ENCODE peak calls at places on chromosome 22, in eight cellular contexts. K, F, S, V, B, I, X and J are unnamed samples.
A peak's percentile ranks its signal among the peaks of the same experiment; 100 is the strongest.

GRCh38 chr22:38831166-38831945 is 12.5 kb downstream of the NPTXR start:
- DNase-seq in K (no peak), F (no peak), S (no peak), V (no peak), B (no peak), I (no peak), X (no peak), J (no peak)

GRCh38 chr22:33757443-33758124 is 162.7 kb downstream of the LARGE1 start:
- DNase-seq in K (no peak), F (no peak), S (no peak), V (no peak), B (peak; percentile 15), I (no peak), X (no peak), J (no peak)

GRCh38 chr22:38451404-38451803 is 3.6 kb downstream of the KCNJ4 start:
- DNase-seq in K (no peak), F (no peak), S (no peak), V (no peak), B (no peak), I (no peak), X (no peak), J (no peak)

GRCh38 chr22:43157874-43158546 is 6.7 kb downstream of the TSPO start:
- DNase-seq in K (no peak), F (no peak), S (no peak), V (no peak), B (no peak), I (no peak), X (no peak), J (no peak)

GRCh38 chr22:24803064-24803542 is 2.9 kb upstream of the SGSM1 start:
- DNase-seq in K (no peak), F (no peak), S (no peak), V (peak; percentile 71), B (peak; percentile 48), I (peak; percentile 46), X (peak; percentile 29), J (peak; percentile 44)

GRCh38 chr22:38205261-38206128 is 3.7 kb downstream of the MAFF start:
- DNase-seq in K (peak; percentile 30), F (no peak), S (peak; percentile 85), V (peak; percentile 66), B (peak; percentile 93), I (peak; percentile 56), X (no peak), J (no peak)

GRCh38 chr22:42635531-42635930 is 4.9 kb downstream of the ATP5MGL start:
- DNase-seq in K (no peak), F (no peak), S (peak; percentile 87), V (peak; percentile 55), B (peak; percentile 81), I (peak; percentile 91), X (no peak), J (no peak)

GRCh38 chr22:30266445-30267381 is at the start of gene OSM:
- DNase-seq in K (no peak), F (no peak), S (no peak), V (peak; percentile 74), B (no peak), I (peak; percentile 34), X (peak; percentile 60), J (no peak)

GRCh38 chr22:24973867-24974266 is 21.4 kb downstream of the KIAA1671 start:
- DNase-seq in K (no peak), F (no peak), S (no peak), V (peak; percentile 85), B (no peak), I (no peak), X (no peak), J (no peak)

GRCh38 chr22:36116127-36116526 is 44.4 kb downstream of the APOL3 start:
- DNase-seq in K (no peak), F (no peak), S (no peak), V (no peak), B (no peak), I (no peak), X (no peak), J (no peak)

GRCh38 chr22:42962295-42963230 is 52.4 kb downstream of the PACSIN2 start:
- DNase-seq in K (no peak), F (no peak), S (no peak), V (peak; percentile 71), B (peak; percentile 39), I (no peak), X (no peak), J (no peak)

GRCh38 chr22:29670615-29671014 is 49.2 kb upstream of the CABP7 start:
- DNase-seq in K (no peak), F (no peak), S (no peak), V (no peak), B (no peak), I (no peak), X (no peak), J (no peak)

GRCh38 chr22:50281384-50281760 is 11.2 kb upstream of the MAPK11 start:
- DNase-seq in K (no peak), F (no peak), S (no peak), V (no peak), B (no peak), I (no peak), X (no peak), J (no peak)

GRCh38 chr22:32018056-32018455 is 25.0 kb upstream of the SLC5A1 start:
- DNase-seq in K (no peak), F (no peak), S (no peak), V (no peak), B (no peak), I (no peak), X (no peak), J (no peak)

GRCh38 chr22:42270512-42271190 is at the start of gene TCF20:
- DNase-seq in K (peak; percentile 54), F (peak; percentile 39), S (no peak), V (peak; percentile 83), B (peak; percentile 82), I (peak; percentile 75), X (peak; percentile 74), J (no peak)

GRCh38 chr22:45628508-45628907 is 43.1 kb upstream of the ATXN10 start:
- DNase-seq in K (no peak), F (no peak), S (no peak), V (no peak), B (no peak), I (no peak), X (no peak), J (peak; percentile 49)

GRCh38 chr22:31814942-31815341 is 61.1 kb downstream of the DEPDC5 start:
- DNase-seq in K (no peak), F (no peak), S (no peak), V (no peak), B (no peak), I (no peak), X (no peak), J (no peak)

GRCh38 chr22:39723899-39724351 is 153.4 kb downstream of the CACNA1I start:
- DNase-seq in K (no peak), F (no peak), S (no peak), V (no peak), B (no peak), I (no peak), X (no peak), J (no peak)

GRCh38 chr22:20315337-20316216 is 4.3 kb downstream of the DGCR6L start:
- DNase-seq in K (no peak), F (no peak), S (no peak), V (peak; percentile 5), B (no peak), I (no peak), X (no peak), J (no peak)

GRCh38 chr22:18096823-18097222 is 13.8 kb upstream of the TUBA8 start:
- DNase-seq in K (no peak), F (no peak), S (no peak), V (no peak), B (no peak), I (no peak), X (no peak), J (no peak)